ENCODE peak calls at places on chromosomes 11 and 22, in six cellular contexts. T, A, F, V, G and X are unnamed samples.

GRCh38 chr11:124942446-124943202 is 6.8 kb upstream of the HEPACAM start:
- DNase-seq in G (no peak), F (no peak), T (no peak), A (no peak), V (no peak), X (no peak)

GRCh38 chr22:30420401-30421178 is 5.0 kb upstream of the MTFP1 start:
- DNase-seq in T (no peak), V (no peak), F (no peak), A (no peak), G (peak), X (no peak)

GRCh38 chr22:36277482-36278291 is 24.8 kb downstream of the APOL1 start:
- DNase-seq in V (peak), G (peak), T (no peak), A (no peak), F (peak), X (no peak)

GRCh38 chr22:39318507-39319283 is 728 bp downstream of the RPL3 start:
- DNase-seq in F (no peak), G (no peak), T (no peak), A (no peak), V (no peak), X (no peak)

GRCh38 chr11:70551323-70552166 is 153.2 kb downstream of the CTTN start:
- DNase-seq in V (peak), G (no peak), T (no peak), F (no peak), A (no peak), X (no peak)

GRCh38 chr11:67392182-67392715 is 463 bp downstream of the RAD9A start:
- DNase-seq in V (no peak), T (no peak), G (no peak), F (no peak), A (no peak), X (no peak)

GRCh38 chr22:31082606-31083376 is 1.7 kb downstream of the SMTN start:
- DNase-seq in A (no peak), F (peak), G (peak), V (peak), T (peak), X (peak)

GRCh38 chr11:15911377-15912044 is 444.8 kb downstream of the SOX6 start:
- DNase-seq in V (peak), G (peak), T (peak), A (no peak), F (peak), X (no peak)

GRCh38 chr11:134939905-134940304 is 527.9 kb upstream of the B3GAT1 start:
- DNase-seq in A (no peak), G (no peak), T (peak), V (peak), F (peak), X (no peak)

GRCh38 chr11:34658071-34659015 is 37.5 kb downstream of the EHF start:
- DNase-seq in A (no peak), F (no peak), V (no peak), T (no peak), G (no peak), X (no peak)

GRCh38 chr11:6574816-6575715 is 28.4 kb downstream of the RRP8 start:
- DNase-seq in G (no peak), A (no peak), V (no peak), F (no peak), T (no peak), X (no peak)

GRCh38 chr11:12765428-12765827 is 91.2 kb downstream of the TEAD1 start:
- DNase-seq in G (no peak), V (no peak), F (peak), A (no peak), T (no peak), X (no peak)

GRCh38 chr11:1827095-1827797 is 7.5 kb upstream of the SYT8 start:
- DNase-seq in T (peak), V (no peak), G (peak), A (no peak), F (peak), X (no peak)

GRCh38 chr22:39723463-39723862 is 152.9 kb downstream of the CACNA1I start:
- DNase-seq in V (peak), A (no peak), G (no peak), T (peak), F (no peak), X (no peak)

GRCh38 chr11:94184861-94185260 is 56.2 kb downstream of the PANX1 start:
- DNase-seq in A (no peak), G (no peak), F (no peak), T (no peak), V (no peak), X (no peak)

GRCh38 chr11:36288442-36289225 is 590 bp downstream of the COMMD9 start:
- DNase-seq in F (no peak), A (no peak), G (no peak), T (no peak), V (peak), X (no peak)

GRCh38 chr11:130924750-130925149 is 8.5 kb upstream of the SNX19 start:
- DNase-seq in F (no peak), A (no peak), V (no peak), G (no peak), T (no peak), X (no peak)

GRCh38 chr22:48943567-48944432 is 883.9 kb downstream of the BRD1 start:
- DNase-seq in T (peak), V (peak), G (no peak), A (no peak), F (no peak), X (no peak)

GRCh38 chr11:8988329-8989234 is 15.2 kb downstream of the NRIP3 start:
- DNase-seq in G (peak), T (no peak), V (no peak), A (no peak), F (no peak), X (no peak)

GRCh38 chr11:12666905-12667304 is 7.3 kb upstream of the TEAD1 start:
- DNase-seq in F (no peak), V (no peak), A (no peak), G (no peak), T (no peak), X (no peak)

GRCh38 chr11:134752964-134753804 is 341.1 kb upstream of the B3GAT1 start:
- DNase-seq in G (no peak), T (no peak), A (no peak), V (peak), F (no peak), X (no peak)

GRCh38 chr11:57180964-57181363 is 789 bp upstream of the LRRC55 start:
- DNase-seq in V (no peak), A (no peak), G (no peak), F (no peak), T (no peak), X (no peak)

GRCh38 chr22:41526802-41527799 is 17.2 kb downstream of the POLR3H start:
- DNase-seq in T (no peak), V (peak), F (peak), A (no peak), G (no peak), X (peak)

GRCh38 chr11:94545641-94546470 is 2.1 kb downstream of the FUT4 start:
- DNase-seq in V (peak), G (no peak), A (no peak), T (no peak), F (no peak), X (no peak)

GRCh38 chr11:17352925-17353227 is 1.3 kb downstream of the NCR3LG1 start:
- DNase-seq in F (no peak), T (peak), A (no peak), G (no peak), V (peak), X (no peak)

DNA sequence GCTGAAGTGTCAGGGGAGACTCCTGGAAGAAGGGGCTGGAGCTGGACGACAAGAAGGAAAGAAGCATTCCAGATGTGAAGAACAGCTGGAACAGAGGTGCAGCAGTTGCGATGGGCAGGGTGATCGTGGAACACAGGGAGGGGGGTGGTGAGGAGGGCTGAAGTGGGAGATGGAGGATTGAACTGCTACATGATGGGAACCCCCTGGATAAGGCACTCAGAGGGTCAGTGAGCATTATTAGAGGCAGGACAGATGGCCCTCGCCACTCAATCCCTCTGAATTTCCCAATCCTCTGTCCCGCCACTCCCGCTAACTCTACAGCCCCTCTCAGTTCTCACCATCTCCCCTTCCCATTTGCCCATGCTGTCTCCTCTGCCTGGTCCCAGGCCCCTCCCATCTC is 14.0 kb downstream of the SERPINH1 start:
- DNase-seq in V (peak), G (no peak), A (no peak), T (no peak), F (no peak), X (no peak)
- TF ChIP-seq CTCF in V (no peak), G (no peak), A (no peak), T (no peak), F (no peak), X (no peak)

DNA sequence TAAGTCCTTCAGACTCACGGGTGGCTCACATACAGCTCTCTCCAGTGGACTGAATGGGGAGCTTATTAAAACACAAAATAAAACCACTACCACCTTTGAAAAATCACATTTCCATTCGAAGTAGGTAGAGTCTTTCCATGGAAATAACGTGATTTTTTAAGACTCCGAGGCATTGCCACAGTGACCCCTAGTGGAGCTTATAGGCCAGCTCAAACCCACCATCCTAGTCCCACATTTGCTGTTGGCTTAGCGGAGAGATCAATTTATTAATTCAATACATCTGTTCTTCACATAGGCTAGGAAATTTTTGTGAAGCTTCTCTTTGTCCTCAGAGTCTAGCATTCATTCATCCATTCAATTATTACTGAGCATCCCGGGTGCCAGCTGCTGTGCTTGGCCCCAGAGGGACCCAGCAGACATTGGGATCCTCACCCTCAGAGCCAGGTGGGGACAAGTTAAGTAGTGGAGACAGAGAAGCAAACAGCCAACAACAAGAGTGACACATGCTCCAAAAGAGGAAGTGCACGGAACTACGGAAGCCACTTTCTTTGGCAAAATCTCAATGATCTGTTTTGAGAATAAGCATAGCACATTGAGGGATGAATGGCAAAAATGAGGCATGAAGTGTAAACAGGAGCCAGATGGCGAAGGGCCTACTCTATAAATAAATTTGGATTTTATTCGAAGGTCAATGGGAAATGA is 10.2 kb upstream of the P4HA3 start:
- DNase-seq in T (no peak), G (peak), V (peak), A (no peak), F (peak), X (no peak)
- TF ChIP-seq CTCF in T (no peak), G (peak), V (peak), A (peak), F (peak), X (no peak)

GRCh38 chr22:22528780-22529179 is 8.7 kb upstream of the ZNF280A start:
- DNase-seq in A (no peak), G (no peak), V (no peak), F (no peak), T (peak), X (no peak)
- TF ChIP-seq CTCF in A (no peak), G (no peak), V (no peak), F (no peak), T (no peak), X (no peak)

GRCh38 chr22:38214248-38215056 is 12.7 kb downstream of the MAFF start:
- DNase-seq in V (peak), A (no peak), F (peak), T (peak), G (peak), X (no peak)
- TF ChIP-seq CTCF in V (peak), A (no peak), F (no peak), T (no peak), G (peak), X (no peak)

DNA sequence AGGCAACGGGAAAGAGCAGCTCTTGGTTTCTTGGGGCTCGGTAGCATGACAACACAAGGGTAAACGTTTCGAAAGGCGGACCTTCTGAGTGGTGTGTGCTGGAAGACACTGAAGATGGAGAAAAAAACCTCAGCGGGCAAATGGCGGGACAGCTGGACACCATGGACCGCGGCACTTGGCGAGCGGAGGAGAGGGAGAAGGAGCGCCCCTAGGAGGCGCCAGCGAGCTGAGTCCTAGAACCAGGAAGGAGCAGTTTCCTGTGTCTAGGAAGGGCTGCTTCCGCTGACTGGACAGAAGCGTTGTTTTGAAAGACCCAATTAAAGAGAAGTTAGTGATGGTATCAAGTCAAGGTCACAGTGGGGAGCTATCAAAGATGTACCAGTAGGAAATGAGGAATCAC is 44.0 kb upstream of the OPCML start:
- DNase-seq in A (no peak), T (no peak), G (no peak), V (peak), F (peak), X (no peak)
- TF ChIP-seq CTCF in A (peak), T (no peak), G (no peak), V (peak), F (peak), X (no peak)

DNA sequence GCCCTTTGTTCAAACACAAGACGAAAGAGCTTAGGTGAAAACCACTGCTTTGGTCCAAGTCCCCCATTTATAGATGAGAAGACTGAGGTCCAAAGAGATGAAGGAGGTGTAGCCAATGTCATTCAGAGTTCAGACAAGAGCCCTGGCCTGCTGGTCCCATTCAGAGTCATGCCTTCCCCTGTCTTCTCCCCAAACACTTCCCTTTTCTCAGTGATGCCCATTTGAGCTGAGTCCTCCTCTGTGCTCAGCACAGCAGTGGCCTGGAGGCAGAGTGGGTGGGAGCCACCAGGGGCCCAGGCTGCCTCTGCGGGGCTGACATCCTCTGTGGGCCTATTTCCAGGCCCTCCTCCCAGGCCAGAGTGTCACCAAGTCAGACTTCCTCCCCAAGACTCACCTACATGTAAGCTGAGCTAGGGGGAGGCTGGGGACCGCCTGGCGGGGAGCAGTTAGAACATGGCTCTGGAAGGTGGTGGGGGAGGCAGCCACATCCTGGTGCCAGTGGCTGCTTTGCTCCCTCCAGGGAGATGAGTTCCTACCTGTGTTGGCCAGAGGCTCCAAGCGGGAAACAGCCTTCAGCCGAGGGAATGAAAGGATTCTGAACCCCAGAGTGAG is 22.4 kb upstream of the LRRC10B start:
- DNase-seq in G (no peak), F (no peak), A (no peak), V (no peak), T (no peak), X (no peak)
- TF ChIP-seq CTCF in G (no peak), F (no peak), A (no peak), V (no peak), T (no peak), X (no peak)